ENCODE peak calls at places on chromosomes 7 and 10, in four cellular contexts. M, J, S and V are unnamed samples.
A peak's percentile ranks its signal among the peaks of the same experiment; 100 is the strongest.

GRCh38 chr10:11331706-11332105 is 279.7 kb downstream of the USP6NL start:
- DNase-seq in M (no peak), J (no peak), S (no peak), V (no peak)

GRCh38 chr7:18128846-18129245 is 101.2 kb upstream of the PRPS1L1 start:
- DNase-seq in M (no peak), J (no peak), S (no peak), V (no peak)

GRCh38 chr7:30562909-30563308 is 31.8 kb upstream of the GARS1 start:
- DNase-seq in M (no peak), J (no peak), S (no peak), V (no peak)

GRCh38 chr7:117951711-117952280 is 78.6 kb upstream of the CTTNBP2 start:
- DNase-seq in M (no peak), J (no peak), S (no peak), V (no peak)

GRCh38 chr10:89301721-89302445 is at the start of gene IFIT2:
- DNase-seq in M (peak; percentile 23), J (peak; percentile 53), S (no peak), V (no peak)

GRCh38 chr10:59804220-59804619 is 51.0 kb upstream of the MRLN start:
- DNase-seq in M (no peak), J (no peak), S (no peak), V (no peak)

GRCh38 chr7:51366930-51367613 is 50.5 kb upstream of the COBL start:
- DNase-seq in M (peak; percentile 41), J (peak; percentile 45), S (peak; percentile 51), V (peak; percentile 39)

GRCh38 chr7:17532861-17533404 is 234.5 kb downstream of the AHR start:
- DNase-seq in M (no peak), J (no peak), S (no peak), V (no peak)

GRCh38 chr10:102435529-102436233 is 3.3 kb upstream of the CUEDC2 start:
- DNase-seq in M (no peak), J (no peak), S (no peak), V (no peak)

GRCh38 chr7:40221836-40222235 is 87.0 kb downstream of the SUGCT start:
- DNase-seq in M (no peak), J (no peak), S (no peak), V (no peak)

GRCh38 chr7:128792471-128793183 is 859 bp downstream of the CCDC136 start:
- DNase-seq in M (no peak), J (no peak), S (no peak), V (peak; percentile 53)

GRCh38 chr10:123521556-123521955 is 144.6 kb upstream of the GPR26 start:
- DNase-seq in M (no peak), J (no peak), S (no peak), V (no peak)

GRCh38 chr7:24713850-24714675 is 43.2 kb downstream of the GSDME start:
- DNase-seq in M (no peak), J (no peak), S (no peak), V (no peak)

GRCh38 chr10:119768455-119769094 is 42.7 kb downstream of the INPP5F start:
- DNase-seq in M (no peak), J (no peak), S (no peak), V (no peak)

GRCh38 chr10:12633776-12634390 is 284.5 kb downstream of the CAMK1D start:
- DNase-seq in M (no peak), J (no peak), S (no peak), V (no peak)

GRCh38 chr7:44587843-44588711 is 6.0 kb upstream of the TMED4 start:
- DNase-seq in M (peak; percentile 33), J (peak; percentile 71), S (no peak), V (no peak)

GRCh38 chr7:151381333-151382078 is 28.3 kb downstream of the WDR86 start:
- DNase-seq in M (no peak), J (no peak), S (no peak), V (no peak)

GRCh38 chr10:76352300-76352699 is 920.9 kb downstream of the LRMDA start:
- DNase-seq in M (no peak), J (no peak), S (no peak), V (no peak)

GRCh38 chr7:24325708-24326107 is 41.7 kb downstream of the NPY start:
- DNase-seq in M (no peak), J (no peak), S (no peak), V (no peak)

GRCh38 chr7:780056-780455 is 52.2 kb upstream of the SUN1 start:
- DNase-seq in M (no peak), J (no peak), S (no peak), V (no peak)

GRCh38 chr7:155355745-155356144 is 58.1 kb downstream of the INSIG1 start:
- DNase-seq in M (no peak), J (no peak), S (no peak), V (peak; percentile 10)

GRCh38 chr7:80146561-80146960 is 11.9 kb downstream of the GNAI1 start:
- DNase-seq in M (no peak), J (no peak), S (no peak), V (no peak)

GRCh38 chr10:77350711-77351119 is 286.9 kb downstream of the KCNMA1 start:
- DNase-seq in M (peak; percentile 47), J (peak; percentile 30), S (no peak), V (no peak)

GRCh38 chr10:43983405-43983804 is 334.7 kb upstream of the ZNF32 start:
- DNase-seq in M (no peak), J (no peak), S (no peak), V (no peak)

GRCh38 chr7:30977896-30978564 is 14.3 kb downstream of the GHRHR start:
- DNase-seq in M (no peak), J (peak; percentile 70), S (peak; percentile 43), V (peak; percentile 66)

GRCh38 chr10:100341953-100342626 is 4.9 kb upstream of the SCD start:
- DNase-seq in M (peak; percentile 43), J (peak; percentile 72), S (no peak), V (peak; percentile 39)

GRCh38 chr7:133320887-133321286 is 68.0 kb downstream of the EXOC4 start:
- DNase-seq in M (no peak), J (no peak), S (no peak), V (no peak)

GRCh38 chr7:133126422-133126821 is 44.5 kb upstream of the CHCHD3 start:
- DNase-seq in M (no peak), J (no peak), S (no peak), V (no peak)

GRCh38 chr10:46284286-46285229 is 2.2 kb upstream of the ANTXRL start:
- DNase-seq in M (peak; percentile 72), J (peak; percentile 91), S (peak; percentile 76), V (peak; percentile 80)

GRCh38 chr7:55100172-55100961 is 81.5 kb downstream of the EGFR start:
- DNase-seq in M (no peak), J (peak; percentile 43), S (no peak), V (peak; percentile 51)

GRCh38 chr7:139230484-139230773 is 608 bp upstream of the UBN2 start:
- DNase-seq in M (no peak), J (no peak), S (no peak), V (no peak)

GRCh38 chr10:89476676-89477075 is 58.7 kb downstream of the SLC16A12 start:
- DNase-seq in M (no peak), J (no peak), S (no peak), V (no peak)

GRCh38 chr7:140325600-140325999 is 72.7 kb downstream of the SLC37A3 start:
- DNase-seq in M (no peak), J (no peak), S (no peak), V (no peak)

GRCh38 chr10:70542565-70542938 is 60.0 kb downstream of the PRF1 start:
- DNase-seq in M (no peak), J (no peak), S (no peak), V (no peak)
- TF ChIP-seq CTCF in M (no peak), J (no peak), S (no peak), V (peak; percentile 14)

DNA sequence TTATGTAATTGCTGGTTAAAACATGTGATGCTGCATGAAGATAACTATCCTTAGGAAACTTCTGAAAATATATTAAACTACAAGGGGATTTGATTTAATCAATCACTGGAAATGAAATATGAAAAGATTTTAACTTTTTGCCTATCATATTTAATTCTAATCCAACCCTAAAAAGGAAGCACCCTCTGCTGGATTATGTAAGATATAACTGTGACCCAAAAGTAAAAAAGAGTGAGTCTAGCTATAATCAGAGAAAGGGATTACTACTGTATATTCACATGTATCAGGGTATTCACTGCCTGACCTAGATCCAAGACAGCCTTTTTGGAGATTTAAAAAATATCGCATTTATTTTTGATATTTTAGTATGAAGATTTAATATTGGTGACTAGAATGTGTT is 295.5 kb downstream of the MDFIC start:
- DNase-seq in M (no peak), J (no peak), S (no peak), V (no peak)
- TF ChIP-seq CTCF in M (no peak), J (peak; percentile 16), S (no peak), V (no peak)

GRCh38 chr10:104642311-104643022 is 1.4 kb downstream of the SORCS3 start:
- DNase-seq in M (peak; percentile 81), J (peak; percentile 35), S (peak; percentile 66), V (peak; percentile 92)
- TF ChIP-seq CTCF in M (peak; percentile 57), J (no peak), S (peak; percentile 74), V (peak; percentile 67)

GRCh38 chr10:122085423-122085911 is 96.5 kb downstream of the TACC2 start:
- DNase-seq in M (no peak), J (no peak), S (no peak), V (no peak)
- TF ChIP-seq CTCF in M (no peak), J (no peak), S (no peak), V (no peak)

DNA sequence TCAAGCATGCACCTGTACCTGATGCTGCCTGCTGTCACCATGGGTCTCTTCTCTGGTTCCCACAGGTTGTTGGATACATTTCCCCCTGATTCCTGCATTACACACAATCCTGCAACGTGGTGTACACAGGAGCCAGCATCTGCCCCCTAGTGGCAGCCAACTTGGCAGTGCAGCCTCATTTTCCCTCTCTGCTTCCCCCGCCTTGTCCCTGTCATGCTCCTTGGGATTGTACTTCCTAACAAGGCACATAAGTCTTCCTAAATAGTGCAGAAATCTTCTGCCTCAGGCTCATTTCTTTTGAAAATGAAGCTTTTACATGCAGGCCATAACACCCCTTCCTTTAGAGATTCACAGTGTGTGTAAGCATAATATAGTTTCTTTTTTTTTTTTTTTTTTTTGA is 387.5 kb downstream of the CCSER2 start:
- DNase-seq in M (no peak), J (peak; percentile 21), S (peak; percentile 34), V (peak; percentile 68)
- TF ChIP-seq CTCF in M (peak; percentile 21), J (peak; percentile 50), S (peak; percentile 99), V (peak; percentile 85)